ENCODE peak calls at places on chromosomes 5 and 9, in six cellular contexts. E, R, M, X, V and G are unnamed samples.
A peak's percentile ranks its signal among the peaks of the same experiment; 100 is the strongest.

GRCh38 chr9:87516222-87516930 is 18.7 kb downstream of the DAPK1 start:
- DNase-seq in E (no peak), R (peak; percentile 79), M (no peak), X (peak; percentile 86), V (peak; percentile 56), G (peak; percentile 41)

GRCh38 chr5:39424751-39425524 is at the start of gene DAB2:
- DNase-seq in E (peak; percentile 16), R (peak; percentile 97), M (peak; percentile 5), X (peak; percentile 92), V (peak; percentile 99), G (peak; percentile 79)

GRCh38 chr9:95067057-95067456 is 250.5 kb downstream of the FANCC start:
- DNase-seq in E (no peak), R (no peak), M (no peak), X (no peak), V (no peak), G (no peak)

GRCh38 chr9:108515856-108516255 is 339.9 kb downstream of the ACTL7B start:
- DNase-seq in E (no peak), R (no peak), M (no peak), X (no peak), V (no peak), G (no peak)

GRCh38 chr5:65640240-65640639 is 15.4 kb downstream of the SHLD3 start:
- DNase-seq in E (no peak), R (no peak), M (no peak), X (no peak), V (no peak), G (no peak)

GRCh38 chr5:172078027-172078426 is 71.6 kb upstream of the FBXW11 start:
- DNase-seq in E (no peak), R (no peak), M (no peak), X (peak; percentile 24), V (no peak), G (no peak)

GRCh38 chr9:10678010-10678409 is 65.2 kb upstream of the PTPRD start:
- DNase-seq in E (no peak), R (no peak), M (no peak), X (no peak), V (no peak), G (no peak)

GRCh38 chr9:130791279-130791894 is 43.7 kb upstream of the ABL1 start:
- DNase-seq in E (no peak), R (no peak), M (no peak), X (no peak), V (no peak), G (no peak)

GRCh38 chr5:12214631-12215030 is 310.4 kb upstream of the CTNND2 start:
- DNase-seq in E (no peak), R (no peak), M (no peak), X (no peak), V (no peak), G (no peak)

GRCh38 chr5:150484964-150485769 is 22.8 kb upstream of the NDST1 start:
- DNase-seq in E (no peak), R (no peak), M (no peak), X (no peak), V (no peak), G (peak; percentile 39)

GRCh38 chr9:126956929-126957686 is 42.5 kb downstream of the RALGPS1 start:
- DNase-seq in E (no peak), R (peak; percentile 42), M (no peak), X (no peak), V (no peak), G (no peak)

GRCh38 chr5:4348919-4349318 is 753.3 kb downstream of the IRX1 start:
- DNase-seq in E (no peak), R (no peak), M (no peak), X (no peak), V (no peak), G (no peak)

GRCh38 chr9:123642291-123643278 is 286.6 kb downstream of the CRB2 start:
- DNase-seq in E (no peak), R (peak; percentile 53), M (no peak), X (peak; percentile 72), V (no peak), G (peak; percentile 72)

GRCh38 chr9:16824545-16825041 is 45.9 kb downstream of the BNC2 start:
- DNase-seq in E (no peak), R (peak; percentile 59), M (no peak), X (no peak), V (no peak), G (no peak)

GRCh38 chr9:125889524-125890473 is 142.6 kb downstream of the PBX3 start:
- DNase-seq in E (peak; percentile 56), R (peak; percentile 78), M (peak; percentile 18), X (peak; percentile 61), V (peak; percentile 63), G (no peak)

GRCh38 chr9:2260401-2261306 is 245.5 kb downstream of the SMARCA2 start:
- DNase-seq in E (no peak), R (peak; percentile 51), M (no peak), X (no peak), V (peak; percentile 26), G (no peak)

GRCh38 chr5:134948929-134949328 is 18.8 kb upstream of the CATSPER3 start:
- DNase-seq in E (no peak), R (peak; percentile 63), M (no peak), X (peak; percentile 77), V (peak; percentile 15), G (no peak)

GRCh38 chr9:19629506-19629905 is 159.3 kb downstream of the SLC24A2 start:
- DNase-seq in E (no peak), R (no peak), M (no peak), X (no peak), V (no peak), G (no peak)

GRCh38 chr9:73039253-73039915 is 86.5 kb upstream of the ALDH1A1 start:
- DNase-seq in E (no peak), R (peak; percentile 76), M (no peak), X (peak; percentile 82), V (peak; percentile 82), G (no peak)

GRCh38 chr9:38700695-38701094 is 19.2 kb downstream of the FAM240B start:
- DNase-seq in E (no peak), R (peak; percentile 82), M (no peak), X (no peak), V (no peak), G (no peak)